ENCODE peak calls at places on chromosome 14, in six cellular contexts. I, F, E, B, Q and S are unnamed samples.
A peak's percentile ranks its signal among the peaks of the same experiment; 100 is the strongest.

GRCh38 chr14:36505892-36506731 is 13.9 kb downstream of the NKX2-1 start:
- DNase-seq in I (peak; percentile 37), F (no peak), E (no peak), B (no peak), Q (no peak), S (no peak)

GRCh38 chr14:78508023-78508422 is 337.9 kb downstream of the NRXN3 start:
- DNase-seq in I (no peak), F (no peak), E (no peak), B (no peak), Q (no peak), S (no peak)

GRCh38 chr14:88002421-88002820 is 2.5 kb upstream of the GPR65 start:
- DNase-seq in I (no peak), F (no peak), E (no peak), B (no peak), Q (no peak), S (no peak)

GRCh38 chr14:65229431-65230286 is 127.3 kb upstream of the MAX start:
- DNase-seq in I (peak; percentile 73), F (peak; percentile 68), E (no peak), B (peak; percentile 26), Q (peak; percentile 41), S (peak; percentile 84)

GRCh38 chr14:65296402-65296801 is 116.1 kb upstream of the FUT8 start:
- DNase-seq in I (no peak), F (peak; percentile 58), E (no peak), B (no peak), Q (no peak), S (no peak)

GRCh38 chr14:35254736-35255135 is 37.4 kb upstream of the PSMA6 start:
- DNase-seq in I (no peak), F (no peak), E (peak; percentile 66), B (no peak), Q (peak; percentile 11), S (no peak)

GRCh38 chr14:102431751-102432150 is 69.0 kb downstream of the TECPR2 start:
- DNase-seq in I (no peak), F (no peak), E (no peak), B (no peak), Q (no peak), S (no peak)

GRCh38 chr14:65357091-65357490 is 55.4 kb upstream of the FUT8 start:
- DNase-seq in I (no peak), F (no peak), E (no peak), B (no peak), Q (peak; percentile 69), S (no peak)

GRCh38 chr14:55707365-55707804 is 127.4 kb downstream of the KTN1 start:
- DNase-seq in I (peak; percentile 19), F (peak; percentile 80), E (no peak), B (no peak), Q (peak; percentile 47), S (peak; percentile 49)

GRCh38 chr14:88154321-88154720 is 149.4 kb downstream of the GPR65 start:
- DNase-seq in I (no peak), F (no peak), E (no peak), B (no peak), Q (no peak), S (no peak)

GRCh38 chr14:72516936-72517408 is 376.9 kb downstream of the DPF3 start:
- DNase-seq in I (peak; percentile 27), F (peak; percentile 89), E (peak; percentile 68), B (no peak), Q (peak; percentile 64), S (peak; percentile 46)

GRCh38 chr14:94823556-94824341 is 53.8 kb upstream of the GSC start:
- DNase-seq in I (no peak), F (peak; percentile 34), E (no peak), B (no peak), Q (peak; percentile 50), S (no peak)